ENCODE peak calls at places on chromosome 9, in four cellular contexts. One of them, this sample, is unnamed.

GRCh38 chr9:104961238-104961637 is 33.3 kb upstream of the ABCA1 start:
- DNase-seq in H9: peak; percentile 87
- DNase-seq in mesenchymal stem cell: peak; percentile 88
- DNase-seq in IMR-90: peak; percentile 83
- DNase-seq in this sample: peak; percentile 20

GRCh38 chr9:81680506-81680905 is 8.8 kb downstream of the TLE1 start:
- DNase-seq in H9: no peak
- DNase-seq in mesenchymal stem cell: no peak
- DNase-seq in IMR-90: no peak
- DNase-seq in this sample: no peak

GRCh38 chr9:72354704-72355103 is 10.3 kb downstream of the ZFAND5 start:
- DNase-seq in H9: no peak
- DNase-seq in mesenchymal stem cell: peak; percentile 42
- DNase-seq in IMR-90: no peak
- DNase-seq in this sample: no peak

GRCh38 chr9:90808890-90809685 is 7.5 kb downstream of the SYK start:
- DNase-seq in H9: no peak
- DNase-seq in mesenchymal stem cell: no peak
- DNase-seq in IMR-90: no peak
- DNase-seq in this sample: no peak

GRCh38 chr9:113753398-113754119 is 122.5 kb upstream of the ZNF618 start:
- DNase-seq in H9: no peak
- DNase-seq in mesenchymal stem cell: no peak
- DNase-seq in IMR-90: no peak
- DNase-seq in this sample: no peak

GRCh38 chr9:15513335-15513734 is 2.6 kb upstream of the PSIP1 start:
- DNase-seq in H9: peak; percentile 80
- DNase-seq in mesenchymal stem cell: peak; percentile 22
- DNase-seq in IMR-90: no peak
- DNase-seq in this sample: no peak

GRCh38 chr9:20988061-20988460 is 43.4 kb downstream of the HACD4 start:
- DNase-seq in H9: no peak
- DNase-seq in mesenchymal stem cell: no peak
- DNase-seq in IMR-90: no peak
- DNase-seq in this sample: no peak

GRCh38 chr9:106228861-106229260 is 534.5 kb downstream of the TMEM38B start:
- DNase-seq in H9: no peak
- DNase-seq in mesenchymal stem cell: no peak
- DNase-seq in IMR-90: no peak
- DNase-seq in this sample: no peak

GRCh38 chr9:108684288-108685025 is 171.3 kb downstream of the ACTL7B start:
- DNase-seq in H9: no peak
- DNase-seq in mesenchymal stem cell: no peak
- DNase-seq in IMR-90: no peak
- DNase-seq in this sample: no peak

DNA sequence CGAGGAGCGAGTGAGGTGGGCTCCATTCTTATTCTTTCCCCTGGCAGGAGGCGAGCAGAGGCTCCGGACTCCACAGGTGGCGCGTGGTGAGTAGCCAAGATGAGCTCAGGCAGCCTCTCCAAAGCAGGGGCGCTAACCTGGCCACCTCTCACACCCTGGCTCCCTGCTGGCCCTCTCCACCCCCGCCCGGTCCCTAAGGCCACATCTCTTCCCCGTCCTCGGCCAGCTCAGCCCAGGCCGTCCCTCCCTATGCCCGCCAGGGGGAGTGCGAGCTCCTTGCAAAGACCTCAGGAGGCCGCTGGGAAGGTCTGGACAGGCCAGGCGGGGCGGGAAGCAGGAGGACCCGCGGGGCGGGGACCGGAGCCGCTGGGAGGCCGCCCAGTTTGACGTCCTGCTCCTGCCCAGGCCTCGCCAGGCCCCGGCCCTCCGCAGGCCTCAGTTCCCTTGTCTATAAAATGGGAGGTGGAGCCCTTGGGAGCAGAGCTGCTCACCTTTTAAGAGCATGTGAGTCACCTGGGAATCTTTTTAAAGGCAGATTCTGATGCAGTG is 46.3 kb upstream of the GGTA1 start:
- DNase-seq in H9: peak; percentile 98
- DNase-seq in mesenchymal stem cell: peak; percentile 93
- DNase-seq in IMR-90: peak; percentile 94
- DNase-seq in this sample: peak; percentile 93
- H2BK15ac ChIP-seq in H9: no peak overlapping the region
- H2BK15ac ChIP-seq in mesenchymal stem cell: no peak overlapping the region
- H2BK15ac ChIP-seq in IMR-90: no peak overlapping the region
- H2BK15ac ChIP-seq in this sample: peak overlapping the region; percentile 96

GRCh38 chr9:136972335-136972734 is 5.0 kb upstream of the PTGDS start:
- DNase-seq in H9: no peak
- DNase-seq in mesenchymal stem cell: no peak
- DNase-seq in IMR-90: no peak
- DNase-seq in this sample: no peak
- H4K91ac ChIP-seq in H9: no peak overlapping the region
- H4K91ac ChIP-seq in mesenchymal stem cell: no peak overlapping the region
- H4K91ac ChIP-seq in IMR-90: no peak overlapping the region
- H4K91ac ChIP-seq in this sample: peak overlapping the region; percentile 85

DNA sequence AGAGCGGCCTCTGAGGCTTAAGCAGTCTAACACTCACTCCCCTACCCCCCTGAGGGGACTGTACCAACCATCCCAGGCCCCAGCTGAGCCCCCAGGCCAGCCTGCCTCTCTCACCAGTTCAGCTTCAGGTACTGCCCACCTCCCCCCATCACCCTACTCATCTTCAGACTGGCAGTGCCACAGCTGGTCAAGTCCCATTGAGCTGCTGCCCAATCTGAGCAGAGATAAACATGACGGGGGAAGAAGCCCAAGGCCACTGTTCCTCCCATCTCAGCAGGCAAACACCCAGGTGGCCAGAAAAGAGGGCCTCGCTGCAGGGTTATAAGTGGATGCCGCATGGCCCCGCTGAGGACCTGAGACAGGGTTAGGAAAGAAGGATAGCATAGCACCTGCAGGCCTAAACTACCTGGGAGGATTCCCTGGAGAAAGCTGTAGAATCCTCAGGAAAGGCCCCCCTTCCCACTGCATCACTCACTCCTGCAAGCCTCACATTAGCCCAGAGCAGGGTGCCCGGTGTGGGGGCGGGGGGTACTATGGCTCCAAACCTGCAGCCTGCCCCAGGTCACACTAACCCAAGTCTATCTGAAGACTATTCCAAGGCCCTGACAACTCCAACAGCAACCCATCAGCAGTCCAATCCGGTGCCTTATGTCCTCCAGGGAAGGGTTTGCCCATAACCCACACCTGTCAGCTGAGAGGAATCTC is 3.6 kb downstream of the B4GALT1 start:
- DNase-seq in H9: no peak
- DNase-seq in mesenchymal stem cell: no peak
- DNase-seq in IMR-90: no peak
- DNase-seq in this sample: no peak
- H2AK5ac ChIP-seq in H9: no peak overlapping the region
- H2AK5ac ChIP-seq in mesenchymal stem cell: no peak overlapping the region
- H2AK5ac ChIP-seq in IMR-90: peak overlapping the region; percentile 80
- H2AK5ac ChIP-seq in this sample: peak overlapping the region; percentile 54

DNA sequence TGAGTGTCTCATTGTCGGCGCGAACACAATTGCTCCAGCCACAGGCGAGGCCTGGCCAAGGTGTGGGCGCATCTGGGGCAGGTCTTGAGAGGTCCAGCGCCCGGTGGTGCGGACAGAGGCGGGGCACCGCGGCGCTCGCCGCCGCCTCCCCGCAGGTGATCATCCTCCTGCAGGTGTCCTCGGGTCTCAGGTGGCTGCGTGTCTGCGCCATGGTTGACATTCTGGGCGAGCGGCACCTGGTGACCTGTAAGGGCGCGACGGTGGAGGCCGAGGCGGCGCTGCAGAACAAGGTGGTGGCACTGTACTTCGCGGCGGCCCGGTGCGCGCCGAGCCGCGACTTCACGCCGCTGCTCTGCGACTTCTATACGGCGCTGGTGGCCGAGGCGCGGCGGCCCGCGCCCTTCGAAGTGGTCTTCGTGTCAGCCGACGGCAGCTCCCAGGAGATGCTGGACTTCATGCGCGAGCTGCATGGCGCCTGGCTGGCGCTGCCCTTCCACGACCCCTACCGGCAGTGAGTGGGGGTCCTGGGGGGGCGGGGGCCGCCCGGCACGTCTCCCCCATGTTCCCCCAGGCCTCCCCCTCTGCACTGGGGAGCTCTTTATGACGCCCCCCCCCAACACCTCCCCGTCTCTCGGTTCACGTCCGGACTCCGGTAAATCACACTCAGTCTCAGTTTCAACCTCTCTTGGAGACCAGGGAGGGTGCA is 401 bp downstream of the NXNL2 start:
- DNase-seq in H9: peak; percentile 81
- DNase-seq in mesenchymal stem cell: peak; percentile 24
- DNase-seq in IMR-90: no peak
- DNase-seq in this sample: no peak
- H2BK15ac ChIP-seq in H9: no peak overlapping the region
- H2BK15ac ChIP-seq in mesenchymal stem cell: peak overlapping the region; percentile 60
- H2BK15ac ChIP-seq in IMR-90: peak overlapping the region; percentile 41
- H2BK15ac ChIP-seq in this sample: peak overlapping the region; percentile 49

GRCh38 chr9:129520981-129521380 is 99.9 kb downstream of the C9orf50 start:
- DNase-seq in H9: no peak
- DNase-seq in mesenchymal stem cell: no peak
- DNase-seq in IMR-90: no peak
- DNase-seq in this sample: no peak

GRCh38 chr9:129525781-129526180 is 95.1 kb downstream of the C9orf50 start:
- DNase-seq in H9: no peak
- DNase-seq in mesenchymal stem cell: no peak
- DNase-seq in IMR-90: no peak
- DNase-seq in this sample: no peak

GRCh38 chr9:129524848-129525345 is 96.0 kb downstream of the C9orf50 start:
- DNase-seq in H9: no peak
- DNase-seq in mesenchymal stem cell: no peak
- DNase-seq in IMR-90: no peak
- DNase-seq in this sample: no peak

GRCh38 chr9:129522351-129522750 is 98.5 kb downstream of the C9orf50 start:
- DNase-seq in H9: no peak
- DNase-seq in mesenchymal stem cell: no peak
- DNase-seq in IMR-90: no peak
- DNase-seq in this sample: no peak

GRCh38 chr9:129523953-129524847 is 96.7 kb downstream of the C9orf50 start:
- DNase-seq in H9: no peak
- DNase-seq in mesenchymal stem cell: no peak
- DNase-seq in IMR-90: no peak
- DNase-seq in this sample: no peak
- H4K91ac ChIP-seq in H9: no peak overlapping the region
- H4K91ac ChIP-seq in mesenchymal stem cell: no peak overlapping the region
- H4K91ac ChIP-seq in IMR-90: no peak overlapping the region
- H4K91ac ChIP-seq in this sample: no peak overlapping the region

GRCh38 chr9:100213730-100214477 is 114.9 kb downstream of the INVS start:
- DNase-seq in H9: no peak
- DNase-seq in mesenchymal stem cell: peak; percentile 38
- DNase-seq in IMR-90: peak; percentile 88
- DNase-seq in this sample: no peak
- H2AK5ac ChIP-seq in H9: no peak overlapping the region
- H2AK5ac ChIP-seq in mesenchymal stem cell: peak overlapping the region; percentile 45
- H2AK5ac ChIP-seq in IMR-90: peak overlapping the region; percentile 35
- H2AK5ac ChIP-seq in this sample: no peak overlapping the region

GRCh38 chr9:4788703-4789102 is 4.0 kb upstream of the RCL1 start:
- DNase-seq in H9: no peak
- DNase-seq in mesenchymal stem cell: no peak
- DNase-seq in IMR-90: no peak
- DNase-seq in this sample: no peak

GRCh38 chr9:4793412-4794005 is 765 bp downstream of the RCL1 start:
- DNase-seq in H9: no peak
- DNase-seq in mesenchymal stem cell: no peak
- DNase-seq in IMR-90: peak; percentile 31
- DNase-seq in this sample: no peak

GRCh38 chr9:4787876-4788275 is 4.9 kb upstream of the RCL1 start:
- DNase-seq in H9: no peak
- DNase-seq in mesenchymal stem cell: no peak
- DNase-seq in IMR-90: no peak
- DNase-seq in this sample: no peak

GRCh38 chr9:4792572-4793411 is at the start of gene RCL1:
- DNase-seq in H9: peak; percentile 97
- DNase-seq in mesenchymal stem cell: peak; percentile 96
- DNase-seq in IMR-90: peak; percentile 92
- DNase-seq in this sample: peak; percentile 95

DNA sequence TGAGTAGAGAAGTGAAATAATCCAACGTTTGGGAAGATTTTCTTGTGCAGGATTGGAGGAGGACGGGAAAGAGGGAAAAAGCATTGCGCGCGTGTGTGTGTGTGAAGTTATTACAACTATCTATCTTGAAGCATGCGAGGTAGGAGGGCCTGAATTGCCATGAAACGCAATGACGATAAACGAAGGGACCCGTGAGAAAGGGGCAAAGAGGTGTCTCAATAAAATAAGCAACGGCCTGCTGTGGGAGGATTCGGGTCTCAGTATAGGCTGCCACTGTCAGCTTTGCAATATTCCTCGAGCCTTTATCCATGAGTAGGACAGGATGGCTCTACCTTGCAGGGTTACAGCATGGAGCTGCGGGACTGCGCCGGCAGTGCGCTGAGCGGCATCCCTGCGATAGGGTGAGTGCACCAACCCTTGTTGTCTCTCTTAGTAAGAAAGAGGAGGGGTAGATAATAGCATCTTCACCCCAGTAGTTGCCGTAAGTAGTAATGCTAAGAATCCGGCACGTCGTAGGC is 631 bp upstream of the RCL1 start:
- DNase-seq in H9: no peak
- DNase-seq in mesenchymal stem cell: no peak
- DNase-seq in IMR-90: no peak
- DNase-seq in this sample: no peak
- H2BK15ac ChIP-seq in H9: no peak overlapping the region
- H2BK15ac ChIP-seq in mesenchymal stem cell: no peak overlapping the region
- H2BK15ac ChIP-seq in IMR-90: no peak overlapping the region
- H2BK15ac ChIP-seq in this sample: no peak overlapping the region

GRCh38 chr9:110655723-110656641 is 12.6 kb upstream of the MUSK start:
- DNase-seq in H9: no peak
- DNase-seq in mesenchymal stem cell: peak; percentile 27
- DNase-seq in IMR-90: peak; percentile 58
- DNase-seq in this sample: no peak
- H4K91ac ChIP-seq in H9: no peak overlapping the region
- H4K91ac ChIP-seq in mesenchymal stem cell: no peak overlapping the region
- H4K91ac ChIP-seq in IMR-90: peak overlapping the region; percentile 75
- H4K91ac ChIP-seq in this sample: no peak overlapping the region

GRCh38 chr9:135507104-135508035 is 6.9 kb downstream of the MRPS2 start:
- DNase-seq in H9: peak; percentile 26
- DNase-seq in mesenchymal stem cell: no peak
- DNase-seq in IMR-90: no peak
- DNase-seq in this sample: no peak
- H2AK5ac ChIP-seq in H9: no peak overlapping the region
- H2AK5ac ChIP-seq in mesenchymal stem cell: no peak overlapping the region
- H2AK5ac ChIP-seq in IMR-90: no peak overlapping the region
- H2AK5ac ChIP-seq in this sample: peak overlapping the region; percentile 41

This sample was measured in neuronal stem cell.